ENCODE peak calls at places on chromosomes 2 and 18, in four cellular contexts. Z, P, Y and F are unnamed samples.

GRCh38 chr2:10790228-10790973 is 22.2 kb downstream of the PDIA6 start:
- DNase-seq in P (no peak), Y (no peak), Z (no peak), F (no peak)

GRCh38 chr2:71206271-71206670 is 20.6 kb downstream of the PAIP2B start:
- DNase-seq in Z (no peak), Y (no peak), P (no peak), F (no peak)

GRCh38 chr2:196836440-196836839 is 27.3 kb upstream of the C2orf66 start:
- DNase-seq in Z (no peak), P (no peak), Y (no peak), F (no peak)

GRCh38 chr2:217650716-217651360 is 352.0 kb downstream of the TNS1 start:
- DNase-seq in Z (peak), Y (no peak), P (peak), F (peak)

GRCh38 chr2:234521536-234521935 is 24.7 kb upstream of the ARL4C start:
- DNase-seq in P (no peak), Y (no peak), Z (no peak), F (no peak)

GRCh38 chr2:155250800-155251199 is 552.3 kb downstream of the KCNJ3 start:
- DNase-seq in Z (no peak), P (peak), Y (no peak), F (no peak)

GRCh38 chr2:177285892-177286715 is 21.6 kb upstream of the NFE2L2 start:
- DNase-seq in Y (no peak), Z (no peak), P (no peak), F (no peak)

GRCh38 chr2:73269686-73270465 is 14.4 kb downstream of the FBXO41 start:
- DNase-seq in Z (no peak), P (no peak), Y (no peak), F (no peak)

GRCh38 chr2:35978218-35978617 is 377.4 kb upstream of the CRIM1 start:
- DNase-seq in Y (no peak), Z (no peak), P (no peak), F (no peak)

GRCh38 chr2:5914831-5915611 is 222.8 kb downstream of the SOX11 start:
- DNase-seq in Y (no peak), Z (no peak), P (peak), F (no peak)

GRCh38 chr2:20291106-20291564 is 59.5 kb downstream of the PUM2 start:
- DNase-seq in P (peak), Y (no peak), Z (peak), F (peak)

GRCh38 chr18:35028556-35028955 is 12.7 kb upstream of the MAPRE2 start:
- DNase-seq in P (no peak), Z (no peak), Y (no peak), F (no peak)

GRCh38 chr2:230828272-230828961 is 36.3 kb upstream of the ITM2C start:
- DNase-seq in Z (no peak), P (no peak), Y (no peak), F (peak)

GRCh38 chr2:2253139-2254016 is 77.7 kb downstream of the MYT1L start:
- DNase-seq in Z (no peak), Y (no peak), P (no peak), F (no peak)

GRCh38 chr18:56407631-56408030 is 230.8 kb downstream of the TXNL1 start:
- DNase-seq in Y (no peak), P (no peak), Z (no peak), F (no peak)

GRCh38 chr2:118711603-118712002 is 135.8 kb downstream of the EN1 start:
- DNase-seq in P (no peak), Z (no peak), Y (no peak), F (no peak)

GRCh38 chr18:51153659-51154371 is 43.7 kb downstream of the MEX3C start:
- DNase-seq in Z (no peak), P (peak), Y (peak), F (no peak)

GRCh38 chr2:235230809-235231601 is 262.8 kb upstream of the AGAP1 start:
- DNase-seq in P (peak), Z (no peak), Y (no peak), F (no peak)

GRCh38 chr18:58338961-58339722 is 289.7 kb downstream of the ALPK2 start:
- DNase-seq in Y (no peak), P (no peak), Z (peak), F (no peak)

GRCh38 chr2:61645911-61646310 is 107.8 kb upstream of the XPO1 start:
- DNase-seq in Z (no peak), P (no peak), Y (no peak), F (no peak)

DNA sequence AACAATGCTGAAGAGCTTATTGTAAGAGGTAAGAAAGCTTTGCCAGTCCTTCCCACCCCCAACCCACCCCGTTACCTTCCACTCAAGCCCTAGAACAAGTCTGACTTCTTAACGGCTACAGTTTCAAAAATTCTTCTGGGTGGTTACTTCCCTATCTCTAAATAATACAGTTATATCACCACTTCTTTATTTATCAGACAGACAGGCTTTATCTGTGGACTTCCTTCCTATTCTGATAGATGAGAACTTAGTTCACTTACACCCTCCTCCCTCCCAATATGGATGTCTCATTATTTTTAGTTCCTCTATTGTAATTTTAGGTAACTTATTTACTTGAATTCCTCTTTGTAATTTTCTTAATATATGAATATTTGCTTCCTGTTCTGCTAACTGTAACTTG is 26.7 kb upstream of the ACTR3 start:
- DNase-seq in P (no peak), Y (no peak), Z (no peak), F (no peak)
- TF ChIP-seq NRF1 in P (no peak), Y (no peak), Z (no peak), F (no peak)

GRCh38 chr2:99910903-99911302 is 231.5 kb downstream of the AFF3 start:
- DNase-seq in Z (no peak), Y (no peak), P (no peak), F (no peak)
- TF ChIP-seq JUND in Z (no peak), Y (no peak), P (no peak), F (no peak)

DNA sequence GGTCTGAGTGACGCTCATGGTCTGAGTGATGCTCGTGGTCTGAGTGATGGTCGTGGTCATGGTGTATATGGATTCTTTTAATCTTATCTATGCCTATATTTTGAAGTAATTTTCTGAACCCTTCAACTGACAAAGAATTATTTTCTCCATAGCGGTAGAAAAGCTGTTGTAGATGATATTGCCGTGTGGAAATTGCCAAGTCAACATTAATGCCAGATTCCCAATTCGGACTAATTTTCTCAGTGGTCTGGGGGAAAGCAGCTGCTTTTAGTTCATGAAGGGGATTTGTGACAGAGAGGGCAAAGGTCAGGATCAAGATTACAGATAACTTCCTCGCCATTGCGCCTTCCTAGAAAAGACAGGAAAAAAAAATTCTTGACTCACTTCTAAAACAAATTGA is 2.5 kb downstream of the SLC39A6 start:
- DNase-seq in Y (no peak), Z (no peak), P (no peak), F (no peak)
- TF ChIP-seq NRF1 in Y (no peak), Z (no peak), P (no peak), F (no peak)

DNA sequence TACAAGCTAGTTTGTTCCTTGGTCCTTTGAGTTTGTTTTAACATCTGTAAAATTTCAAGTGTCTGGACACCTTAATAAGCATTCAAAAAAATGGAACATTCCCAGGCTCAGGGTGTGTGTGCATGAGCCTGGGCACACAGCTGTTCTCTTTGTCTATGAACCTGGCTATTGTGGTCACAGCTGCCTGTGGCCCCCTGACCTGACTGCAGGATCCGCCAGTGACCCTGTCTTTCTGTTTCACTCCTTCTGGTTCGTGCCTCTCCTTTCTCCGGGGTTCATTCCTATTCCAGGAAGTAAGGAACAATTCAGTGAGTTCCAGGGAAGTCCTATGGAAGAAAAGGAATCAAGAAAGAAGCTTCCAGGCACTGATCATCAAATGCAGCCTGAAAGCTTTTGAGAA is 35.6 kb downstream of the VWA3B start:
- DNase-seq in Y (no peak), Z (no peak), P (no peak), F (no peak)
- TF ChIP-seq JUND in Y (no peak), Z (no peak), P (no peak), F (no peak)

GRCh38 chr18:80171190-80171872 is 62.3 kb downstream of the ADNP2 start:
- DNase-seq in Z (no peak), P (peak), Y (no peak), F (peak)
- TF ChIP-seq NRF1 in Z (no peak), P (no peak), Y (no peak), F (no peak)

GRCh38 chr2:201796478-201796865 is 9.9 kb upstream of the CDK15 start:
- DNase-seq in Z (no peak), P (no peak), Y (no peak), F (no peak)

GRCh38 chr2:201797175-201797840 is 9.0 kb upstream of the CDK15 start:
- DNase-seq in Z (no peak), P (no peak), Y (no peak), F (no peak)

GRCh38 chr2:201794261-201794660 is 12.1 kb upstream of the CDK15 start:
- DNase-seq in Y (no peak), P (no peak), Z (no peak), F (no peak)

GRCh38 chr2:201793631-201794030 is 12.7 kb upstream of the CDK15 start:
- DNase-seq in Z (no peak), Y (no peak), P (no peak), F (no peak)

DNA sequence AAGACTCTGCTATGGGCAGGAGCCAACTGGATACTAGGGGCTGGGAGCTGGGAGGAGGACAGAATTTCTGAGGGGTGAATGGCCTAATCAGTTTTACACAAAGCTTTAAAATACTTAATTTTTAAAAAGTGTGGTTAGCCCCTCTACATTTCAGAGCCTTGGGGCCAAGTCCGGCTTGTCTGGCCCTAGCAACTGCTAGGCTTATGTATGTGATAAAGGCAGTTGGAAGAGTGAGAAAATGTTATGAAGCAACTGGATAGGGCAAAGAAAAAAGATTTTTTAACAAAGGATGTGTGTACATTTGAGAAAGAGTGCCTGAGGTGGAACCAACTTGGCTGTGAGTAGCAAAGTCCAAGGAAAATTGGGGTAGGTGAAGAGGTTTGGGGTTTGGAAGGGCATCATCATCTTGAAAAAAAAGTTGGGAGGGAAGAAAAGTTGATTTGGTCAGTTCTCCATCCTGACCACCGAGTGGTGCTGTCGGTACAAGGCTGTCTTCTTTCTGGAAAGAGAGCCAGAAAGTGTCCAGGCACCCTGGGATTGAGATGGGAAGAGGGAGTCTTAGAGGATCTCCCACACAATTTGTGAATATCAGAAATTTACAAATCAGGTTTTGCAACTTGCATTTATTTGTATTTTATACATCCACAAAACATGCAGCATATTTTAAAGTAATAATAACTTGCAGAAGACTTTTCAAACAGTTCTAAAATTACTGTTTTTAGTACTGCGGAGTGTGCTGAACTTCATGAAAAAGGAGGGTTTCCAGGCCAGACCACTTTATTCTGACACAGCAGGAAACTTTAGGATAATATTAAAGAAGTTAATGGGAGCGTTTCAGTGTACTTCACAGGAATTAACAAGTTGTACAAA is 10.5 kb upstream of the CDK15 start:
- DNase-seq in P (peak), Y (no peak), Z (no peak), F (peak)
- TF ChIP-seq JUND in P (no peak), Y (no peak), Z (no peak), F (no peak)

GRCh38 chr2:28252308-28252707 is 140.3 kb upstream of the FOSL2 start:
- DNase-seq in P (no peak), Y (peak), Z (no peak), F (no peak)
- TF ChIP-seq NRF1 in P (no peak), Y (no peak), Z (no peak), F (no peak)